ENCODE peak calls at places on chromosomes 2 and 18, in eight cellular contexts. One of them, this sample, is unnamed. For H3K4me1, the result is how much of the 10 kb centered on the place peaks cover.

GRCh38 chr2:152875832-152876669 is 157.6 kb downstream of the ARL6IP6 start:
- DNase-seq in heart right ventricle: no peak
- DNase-seq in thoracic aorta: no peak
- DNase-seq in CD8-positive, alpha-beta memory T cell: no peak
- DNase-seq in CD4-positive, CD25-positive, alpha-beta regulatory T cell: no peak
- DNase-seq in tibial nerve: no peak
- DNase-seq in mesendoderm: no peak
- DNase-seq in left ventricle myocardium inferior: no peak
- DNase-seq in this sample: no peak

GRCh38 chr18:32771871-32772499 is 838 bp downstream of the KLHL14 start:
- DNase-seq in CD8-positive, alpha-beta memory T cell: no peak
- DNase-seq in tibial nerve: no peak
- DNase-seq in heart right ventricle: peak
- DNase-seq in thoracic aorta: no peak
- DNase-seq in mesendoderm: peak
- DNase-seq in left ventricle myocardium inferior: no peak
- DNase-seq in CD4-positive, CD25-positive, alpha-beta regulatory T cell: no peak
- DNase-seq in this sample: no peak

GRCh38 chr2:84946204-84947009 is 24.6 kb upstream of the KCMF1 start:
- DNase-seq in thoracic aorta: no peak
- DNase-seq in CD4-positive, CD25-positive, alpha-beta regulatory T cell: peak
- DNase-seq in CD8-positive, alpha-beta memory T cell: peak
- DNase-seq in tibial nerve: no peak
- DNase-seq in heart right ventricle: no peak
- DNase-seq in mesendoderm: no peak
- DNase-seq in left ventricle myocardium inferior: no peak
- DNase-seq in this sample: no peak

GRCh38 chr2:30705711-30706533 is 101.3 kb downstream of the CAPN13 start:
- DNase-seq in CD4-positive, CD25-positive, alpha-beta regulatory T cell: no peak
- DNase-seq in tibial nerve: no peak
- DNase-seq in heart right ventricle: no peak
- DNase-seq in thoracic aorta: no peak
- DNase-seq in mesendoderm: no peak
- DNase-seq in left ventricle myocardium inferior: no peak
- DNase-seq in CD8-positive, alpha-beta memory T cell: no peak
- DNase-seq in this sample: no peak

GRCh38 chr2:218003994-218004419 is 1.2 kb upstream of the TNS1 start:
- DNase-seq in CD4-positive, CD25-positive, alpha-beta regulatory T cell: no peak
- DNase-seq in heart right ventricle: peak
- DNase-seq in thoracic aorta: peak
- DNase-seq in mesendoderm: no peak
- DNase-seq in CD8-positive, alpha-beta memory T cell: no peak
- DNase-seq in tibial nerve: peak
- DNase-seq in left ventricle myocardium inferior: peak
- DNase-seq in this sample: no peak

GRCh38 chr2:184793196-184793595 is 194.9 kb downstream of the ZNF804A start:
- DNase-seq in CD8-positive, alpha-beta memory T cell: no peak
- DNase-seq in thoracic aorta: no peak
- DNase-seq in mesendoderm: no peak
- DNase-seq in heart right ventricle: no peak
- DNase-seq in left ventricle myocardium inferior: no peak
- DNase-seq in tibial nerve: no peak
- DNase-seq in CD4-positive, CD25-positive, alpha-beta regulatory T cell: no peak
- DNase-seq in this sample: no peak

GRCh38 chr2:11746807-11747459 is 501 bp downstream of the LPIN1 start:
- DNase-seq in CD4-positive, CD25-positive, alpha-beta regulatory T cell: peak
- DNase-seq in mesendoderm: peak
- DNase-seq in tibial nerve: no peak
- DNase-seq in thoracic aorta: no peak
- DNase-seq in left ventricle myocardium inferior: peak
- DNase-seq in heart right ventricle: no peak
- DNase-seq in CD8-positive, alpha-beta memory T cell: no peak
- DNase-seq in this sample: no peak

GRCh38 chr2:19989342-19989680 is 594 bp downstream of the WDR35 start:
- DNase-seq in mesendoderm: no peak
- DNase-seq in CD4-positive, CD25-positive, alpha-beta regulatory T cell: no peak
- DNase-seq in thoracic aorta: no peak
- DNase-seq in CD8-positive, alpha-beta memory T cell: no peak
- DNase-seq in heart right ventricle: no peak
- DNase-seq in tibial nerve: no peak
- DNase-seq in left ventricle myocardium inferior: no peak
- DNase-seq in this sample: no peak

GRCh38 chr2:182897137-182897536 is 30.7 kb upstream of the FRZB start:
- DNase-seq in mesendoderm: no peak
- DNase-seq in CD4-positive, CD25-positive, alpha-beta regulatory T cell: no peak
- DNase-seq in heart right ventricle: no peak
- DNase-seq in CD8-positive, alpha-beta memory T cell: no peak
- DNase-seq in thoracic aorta: no peak
- DNase-seq in left ventricle myocardium inferior: no peak
- DNase-seq in tibial nerve: no peak
- DNase-seq in this sample: no peak

GRCh38 chr2:55771612-55772011 is 78.0 kb upstream of the PNPT1 start:
- DNase-seq in mesendoderm: peak
- DNase-seq in CD4-positive, CD25-positive, alpha-beta regulatory T cell: no peak
- DNase-seq in left ventricle myocardium inferior: no peak
- DNase-seq in heart right ventricle: no peak
- DNase-seq in thoracic aorta: no peak
- DNase-seq in tibial nerve: no peak
- DNase-seq in CD8-positive, alpha-beta memory T cell: no peak
- DNase-seq in this sample: no peak

GRCh38 chr2:129821445-129821844 is 158.0 kb upstream of the RAB6C start:
- DNase-seq in CD8-positive, alpha-beta memory T cell: no peak
- DNase-seq in mesendoderm: peak
- DNase-seq in heart right ventricle: no peak
- DNase-seq in left ventricle myocardium inferior: no peak
- DNase-seq in CD4-positive, CD25-positive, alpha-beta regulatory T cell: no peak
- DNase-seq in thoracic aorta: no peak
- DNase-seq in tibial nerve: no peak
- DNase-seq in this sample: no peak

GRCh38 chr2:214386720-214387119 is 24.1 kb upstream of the VWC2L start:
- DNase-seq in CD8-positive, alpha-beta memory T cell: no peak
- DNase-seq in thoracic aorta: no peak
- DNase-seq in mesendoderm: no peak
- DNase-seq in CD4-positive, CD25-positive, alpha-beta regulatory T cell: no peak
- DNase-seq in left ventricle myocardium inferior: no peak
- DNase-seq in tibial nerve: no peak
- DNase-seq in heart right ventricle: no peak
- DNase-seq in this sample: no peak

GRCh38 chr2:85732467-85733120 is 21.2 kb upstream of the ATOH8 start:
- DNase-seq in CD4-positive, CD25-positive, alpha-beta regulatory T cell: no peak
- DNase-seq in heart right ventricle: no peak
- DNase-seq in CD8-positive, alpha-beta memory T cell: no peak
- DNase-seq in mesendoderm: no peak
- DNase-seq in thoracic aorta: no peak
- DNase-seq in tibial nerve: no peak
- DNase-seq in left ventricle myocardium inferior: no peak
- DNase-seq in this sample: no peak

GRCh38 chr18:56913970-56914369 is 232.9 kb upstream of the BOD1L2 start:
- DNase-seq in left ventricle myocardium inferior: no peak
- DNase-seq in mesendoderm: peak
- DNase-seq in CD8-positive, alpha-beta memory T cell: no peak
- DNase-seq in CD4-positive, CD25-positive, alpha-beta regulatory T cell: no peak
- DNase-seq in thoracic aorta: no peak
- DNase-seq in heart right ventricle: no peak
- DNase-seq in tibial nerve: no peak
- DNase-seq in this sample: no peak

GRCh38 chr2:10252651-10253050 is 50.1 kb upstream of the HPCAL1 start:
- DNase-seq in thoracic aorta: no peak
- DNase-seq in CD8-positive, alpha-beta memory T cell: no peak
- DNase-seq in CD4-positive, CD25-positive, alpha-beta regulatory T cell: no peak
- DNase-seq in mesendoderm: peak
- DNase-seq in left ventricle myocardium inferior: no peak
- DNase-seq in tibial nerve: no peak
- DNase-seq in heart right ventricle: no peak
- DNase-seq in this sample: no peak

GRCh38 chr2:212536385-212537310 is 2.0 kb downstream of the ERBB4 start:
- DNase-seq in tibial nerve: no peak
- DNase-seq in left ventricle myocardium inferior: no peak
- DNase-seq in thoracic aorta: no peak
- DNase-seq in CD4-positive, CD25-positive, alpha-beta regulatory T cell: no peak
- DNase-seq in CD8-positive, alpha-beta memory T cell: no peak
- DNase-seq in mesendoderm: peak
- DNase-seq in heart right ventricle: peak
- DNase-seq in this sample: no peak

GRCh38 chr2:15993232-15993610 is 52.9 kb downstream of the MYCN start:
- DNase-seq in tibial nerve: no peak
- DNase-seq in thoracic aorta: no peak
- DNase-seq in left ventricle myocardium inferior: no peak
- DNase-seq in CD8-positive, alpha-beta memory T cell: no peak
- DNase-seq in CD4-positive, CD25-positive, alpha-beta regulatory T cell: no peak
- DNase-seq in mesendoderm: no peak
- DNase-seq in heart right ventricle: no peak
- DNase-seq in this sample: no peak

GRCh38 chr18:59646228-59646945 is 50.8 kb downstream of the CCBE1 start:
- DNase-seq in thoracic aorta: no peak
- DNase-seq in mesendoderm: peak
- DNase-seq in CD8-positive, alpha-beta memory T cell: no peak
- DNase-seq in left ventricle myocardium inferior: no peak
- DNase-seq in CD4-positive, CD25-positive, alpha-beta regulatory T cell: no peak
- DNase-seq in heart right ventricle: no peak
- DNase-seq in tibial nerve: no peak
- DNase-seq in this sample: no peak

DNA sequence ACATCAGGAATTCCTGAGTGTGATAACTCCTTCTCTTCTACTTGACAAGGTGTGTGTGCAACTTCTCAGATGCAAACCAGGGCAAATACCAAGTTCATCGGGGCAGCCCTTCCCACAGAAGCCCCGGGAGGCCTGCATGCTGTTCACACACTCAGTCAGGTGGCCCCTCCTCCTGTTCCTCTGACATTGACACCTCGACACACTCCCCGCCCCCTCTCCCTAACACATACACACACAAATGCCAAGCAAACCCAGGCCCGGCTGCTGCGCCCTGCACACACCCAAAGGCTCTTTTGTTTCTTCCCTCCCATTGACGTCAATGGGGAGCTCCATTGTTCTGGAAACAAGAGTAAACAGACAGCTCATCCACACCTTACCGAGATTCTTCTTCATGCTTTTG is 1.7 kb upstream of the PER2 start:
- DNase-seq in heart right ventricle: peak
- DNase-seq in CD4-positive, CD25-positive, alpha-beta regulatory T cell: peak
- DNase-seq in tibial nerve: no peak
- DNase-seq in thoracic aorta: no peak
- DNase-seq in left ventricle myocardium inferior: peak
- DNase-seq in CD8-positive, alpha-beta memory T cell: peak
- DNase-seq in mesendoderm: peak
- DNase-seq in this sample: peak
- H3K4me1 ChIP-seq in heart right ventricle: under half
- H3K4me1 ChIP-seq in CD4-positive, CD25-positive, alpha-beta regulatory T cell: under half
- H3K4me1 ChIP-seq in tibial nerve: under half
- H3K4me1 ChIP-seq in thoracic aorta: under half
- H3K4me1 ChIP-seq in left ventricle myocardium inferior: half or more
- H3K4me1 ChIP-seq in CD8-positive, alpha-beta memory T cell: under half
- H3K4me1 ChIP-seq in mesendoderm: under half
- H3K4me1 ChIP-seq in this sample: under half

DNA sequence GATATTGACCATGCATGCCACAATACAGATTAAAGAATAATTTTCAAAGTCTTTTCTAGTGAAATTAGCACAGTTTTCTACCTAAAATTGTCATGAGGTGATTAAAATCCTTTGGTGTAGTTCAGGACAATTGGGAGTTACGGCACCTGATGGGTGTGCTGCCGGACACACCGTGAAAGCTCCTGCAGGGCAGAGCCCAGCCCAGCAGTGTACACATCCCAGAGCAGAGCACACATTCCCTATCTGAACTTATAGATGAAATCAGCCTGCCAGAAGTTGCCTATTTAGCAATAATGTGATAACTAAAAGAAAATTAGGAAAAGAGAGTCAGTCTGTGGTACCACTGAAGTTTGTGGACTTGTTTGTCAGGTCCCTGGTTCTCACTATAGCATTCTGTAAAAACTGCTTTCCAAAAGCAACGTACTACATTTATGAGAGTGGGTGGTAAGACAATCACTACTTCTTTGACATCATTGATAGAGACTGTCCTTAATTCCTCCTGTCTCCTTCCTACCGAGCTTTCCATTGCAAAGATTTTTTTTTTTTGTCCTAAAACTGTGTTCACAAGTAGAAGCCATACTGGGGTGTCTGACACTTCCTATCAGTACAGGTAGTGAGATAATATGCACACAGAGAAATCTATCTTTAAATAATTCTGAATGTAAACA is 3.4 kb downstream of the CYTIP start:
- DNase-seq in heart right ventricle: no peak
- DNase-seq in CD8-positive, alpha-beta memory T cell: no peak
- DNase-seq in thoracic aorta: no peak
- DNase-seq in left ventricle myocardium inferior: no peak
- DNase-seq in tibial nerve: no peak
- DNase-seq in mesendoderm: no peak
- DNase-seq in CD4-positive, CD25-positive, alpha-beta regulatory T cell: no peak
- DNase-seq in this sample: no peak
- H3K4me3 ChIP-seq in heart right ventricle: peak
- H3K4me3 ChIP-seq in CD8-positive, alpha-beta memory T cell: peak
- H3K4me3 ChIP-seq in thoracic aorta: peak
- H3K4me3 ChIP-seq in left ventricle myocardium inferior: peak
- H3K4me3 ChIP-seq in tibial nerve: no peak
- H3K4me3 ChIP-seq in mesendoderm: no peak
- H3K4me3 ChIP-seq in CD4-positive, CD25-positive, alpha-beta regulatory T cell: peak
- H3K4me3 ChIP-seq in this sample: peak

GRCh38 chr2:100976634-100977391 is 25.3 kb upstream of the RPL31 start:
- DNase-seq in CD8-positive, alpha-beta memory T cell: no peak
- DNase-seq in heart right ventricle: no peak
- DNase-seq in mesendoderm: no peak
- DNase-seq in thoracic aorta: no peak
- DNase-seq in left ventricle myocardium inferior: no peak
- DNase-seq in tibial nerve: no peak
- DNase-seq in CD4-positive, CD25-positive, alpha-beta regulatory T cell: no peak
- DNase-seq in this sample: no peak

GRCh38 chr2:100976061-100976460 is 26.0 kb upstream of the RPL31 start:
- DNase-seq in tibial nerve: no peak
- DNase-seq in thoracic aorta: no peak
- DNase-seq in left ventricle myocardium inferior: no peak
- DNase-seq in CD8-positive, alpha-beta memory T cell: no peak
- DNase-seq in heart right ventricle: no peak
- DNase-seq in CD4-positive, CD25-positive, alpha-beta regulatory T cell: no peak
- DNase-seq in mesendoderm: no peak
- DNase-seq in this sample: no peak

GRCh38 chr2:100975521-100975785 is 26.6 kb upstream of the RPL31 start:
- DNase-seq in mesendoderm: no peak
- DNase-seq in thoracic aorta: no peak
- DNase-seq in tibial nerve: no peak
- DNase-seq in CD4-positive, CD25-positive, alpha-beta regulatory T cell: no peak
- DNase-seq in left ventricle myocardium inferior: no peak
- DNase-seq in heart right ventricle: no peak
- DNase-seq in CD8-positive, alpha-beta memory T cell: no peak
- DNase-seq in this sample: no peak

GRCh38 chr2:100978582-100979051 is 23.5 kb upstream of the RPL31 start:
- DNase-seq in tibial nerve: no peak
- DNase-seq in mesendoderm: no peak
- DNase-seq in CD4-positive, CD25-positive, alpha-beta regulatory T cell: no peak
- DNase-seq in heart right ventricle: no peak
- DNase-seq in CD8-positive, alpha-beta memory T cell: no peak
- DNase-seq in thoracic aorta: peak
- DNase-seq in left ventricle myocardium inferior: no peak
- DNase-seq in this sample: no peak

GRCh38 chr2:100977511-100977910 is 24.6 kb upstream of the RPL31 start:
- DNase-seq in mesendoderm: no peak
- DNase-seq in thoracic aorta: no peak
- DNase-seq in CD8-positive, alpha-beta memory T cell: no peak
- DNase-seq in tibial nerve: no peak
- DNase-seq in heart right ventricle: no peak
- DNase-seq in CD4-positive, CD25-positive, alpha-beta regulatory T cell: no peak
- DNase-seq in left ventricle myocardium inferior: no peak
- DNase-seq in this sample: no peak
- H3K27ac ChIP-seq in mesendoderm: no peak
- H3K27ac ChIP-seq in thoracic aorta: peak
- H3K27ac ChIP-seq in CD8-positive, alpha-beta memory T cell: no peak
- H3K27ac ChIP-seq in tibial nerve: no peak
- H3K27ac ChIP-seq in heart right ventricle: no peak
- H3K27ac ChIP-seq in CD4-positive, CD25-positive, alpha-beta regulatory T cell: no peak
- H3K27ac ChIP-seq in left ventricle myocardium inferior: no peak
- H3K27ac ChIP-seq in this sample: no peak

GRCh38 chr18:62610509-62611394 is 87.9 kb downstream of the ZCCHC2 start:
- DNase-seq in heart right ventricle: no peak
- DNase-seq in left ventricle myocardium inferior: no peak
- DNase-seq in CD8-positive, alpha-beta memory T cell: no peak
- DNase-seq in CD4-positive, CD25-positive, alpha-beta regulatory T cell: no peak
- DNase-seq in thoracic aorta: no peak
- DNase-seq in mesendoderm: peak
- DNase-seq in tibial nerve: no peak
- DNase-seq in this sample: no peak
- H3K4me1 ChIP-seq in heart right ventricle: under half
- H3K4me1 ChIP-seq in left ventricle myocardium inferior: under half
- H3K4me1 ChIP-seq in CD8-positive, alpha-beta memory T cell: under half
- H3K4me1 ChIP-seq in CD4-positive, CD25-positive, alpha-beta regulatory T cell: under half
- H3K4me1 ChIP-seq in thoracic aorta: under half
- H3K4me1 ChIP-seq in mesendoderm: under half
- H3K4me1 ChIP-seq in tibial nerve: under half
- H3K4me1 ChIP-seq in this sample: under half

This sample was measured in effector memory CD4-positive, alpha-beta T cell.